ENCODE peak calls at places on chromosomes 3 and 15, in seven cellular contexts. G is CD8-positive, alpha-beta T cell; Y is endothelial cell of umbilical vein; H is GM13976; Q is retinal pigment epithelial cell; S is cardiac fibroblast; X is progenitor cell of endocrine pancreas. L is an unnamed sample.

GRCh38 chr15:37015025-37015424 is 85.3 kb downstream of the MEIS2 start:
- DNase-seq in S (peak), G (no peak), X (no peak), H (no peak), Q (peak), Y (no peak), L (peak)

GRCh38 chr3:14286887-14287496 is 108.4 kb downstream of the LSM3 start:
- DNase-seq in Y (no peak), H (no peak), S (no peak), X (no peak), Q (no peak), G (no peak), L (no peak)

GRCh38 chr3:27568393-27568792 is 84.2 kb upstream of the SLC4A7 start:
- DNase-seq in S (peak), G (no peak), Q (no peak), H (no peak), X (no peak), Y (no peak), L (peak)

GRCh38 chr3:102174312-102174712 is 260.5 kb upstream of the ZPLD1 start:
- DNase-seq in S (peak), Y (peak), H (no peak), Q (no peak), X (no peak), G (no peak), L (peak)

GRCh38 chr3:128297401-128298138 is 144.3 kb downstream of the EEFSEC start:
- DNase-seq in Y (no peak), Q (no peak), H (no peak), X (no peak), G (no peak), S (peak), L (peak)

GRCh38 chr3:69052567-69052898 is 400 bp upstream of the TMF1 start:
- DNase-seq in X (no peak), H (no peak), S (no peak), Y (no peak), G (no peak), Q (no peak), L (no peak)

GRCh38 chr15:52256930-52257733 is 38.5 kb downstream of the MYO5C start:
- DNase-seq in S (peak), H (no peak), X (no peak), Y (no peak), Q (no peak), G (no peak), L (no peak)

GRCh38 chr3:112855883-112856282 is 9.2 kb upstream of the CD200R1L start:
- DNase-seq in Y (no peak), X (no peak), H (no peak), Q (no peak), G (no peak), S (no peak), L (no peak)

GRCh38 chr3:74055064-74055463 is 430.3 kb upstream of the PDZRN3 start:
- DNase-seq in Q (no peak), X (no peak), S (no peak), H (no peak), G (no peak), Y (no peak), L (no peak)

GRCh38 chr15:95520922-95521321 is 809.6 kb upstream of the NR2F2 start:
- DNase-seq in H (no peak), G (no peak), Y (no peak), S (no peak), Q (no peak), X (no peak), L (no peak)

GRCh38 chr15:32706704-32707103 is 11.1 kb upstream of the GREM1 start:
- DNase-seq in Y (no peak), X (no peak), Q (peak), H (no peak), S (peak), G (no peak), L (no peak)

DNA sequence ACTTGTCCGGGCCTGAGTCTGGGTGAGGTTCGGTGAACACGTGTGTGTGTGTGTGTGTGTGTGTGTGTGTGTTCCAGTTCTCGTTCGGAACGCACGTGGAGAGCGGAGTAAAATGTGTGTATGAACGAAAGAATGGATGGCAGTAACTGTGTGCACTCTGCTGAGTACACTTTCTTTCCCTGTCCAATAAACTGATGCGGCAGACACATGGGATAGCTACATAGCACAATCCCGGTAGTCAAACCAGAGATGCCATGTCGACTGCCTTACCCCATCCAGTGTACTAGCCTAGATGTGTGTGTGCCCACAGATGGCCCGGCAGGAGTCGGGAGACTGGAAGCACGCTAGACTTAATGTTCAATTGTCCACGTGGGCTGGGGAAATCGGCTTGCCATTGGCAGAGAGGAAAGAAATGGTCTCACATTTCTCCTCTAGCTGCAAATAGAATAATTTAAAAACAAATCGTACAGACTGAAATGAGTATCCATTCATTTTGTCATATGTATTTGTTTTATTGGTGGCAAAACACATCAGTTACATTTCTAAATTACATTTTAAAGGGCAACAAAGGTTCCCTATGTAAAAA is 579 bp upstream of the GOLIM4 start:
- DNase-seq in Q (peak), X (peak), H (peak), S (peak), G (no peak), Y (peak), L (peak)
- TF ChIP-seq CTCF in Q (no peak), X (no peak), H (no peak), S (no peak), G (no peak), Y (no peak), L (no peak)

GRCh38 chr3:55688154-55688553 is 201.0 kb upstream of the WNT5A start:
- DNase-seq in X (no peak), H (no peak), Y (no peak), S (no peak), Q (no peak), G (no peak), L (no peak)

GRCh38 chr3:55692295-55692957 is 205.3 kb upstream of the WNT5A start:
- DNase-seq in S (no peak), X (no peak), Q (no peak), H (no peak), G (no peak), Y (no peak), L (no peak)

GRCh38 chr3:55687526-55687925 is 200.4 kb upstream of the WNT5A start:
- DNase-seq in H (no peak), S (no peak), G (no peak), Q (no peak), X (no peak), Y (no peak), L (no peak)

GRCh38 chr3:55690746-55691540 is 203.8 kb upstream of the WNT5A start:
- DNase-seq in Y (no peak), X (no peak), G (no peak), H (peak), Q (no peak), S (no peak), L (peak)

DNA sequence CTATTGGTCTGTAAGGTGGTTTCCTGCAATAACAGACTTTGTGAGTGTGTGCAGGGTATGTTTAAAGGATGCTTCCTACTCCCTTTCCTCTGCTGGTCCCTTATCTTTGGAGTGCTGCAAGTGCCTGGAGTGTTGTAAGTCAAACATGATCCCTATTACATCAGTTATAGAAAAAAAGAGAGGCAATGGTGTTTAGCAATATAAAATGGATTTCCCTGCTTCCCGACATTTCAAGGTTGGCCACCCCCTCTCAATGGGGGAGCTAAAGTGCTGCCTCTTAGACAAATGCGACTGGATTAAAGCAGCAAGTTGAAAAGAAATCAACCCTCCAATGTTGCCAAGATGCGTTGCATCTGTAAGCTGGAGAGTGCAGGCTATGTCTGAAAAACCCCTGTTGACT is 203.1 kb upstream of the WNT5A start:
- DNase-seq in H (no peak), Q (no peak), X (no peak), S (no peak), G (no peak), Y (no peak), L (no peak)
- TF ChIP-seq CTCF in H (no peak), Q (no peak), X (no peak), S (no peak), G (no peak), Y (no peak), L (no peak)

DNA sequence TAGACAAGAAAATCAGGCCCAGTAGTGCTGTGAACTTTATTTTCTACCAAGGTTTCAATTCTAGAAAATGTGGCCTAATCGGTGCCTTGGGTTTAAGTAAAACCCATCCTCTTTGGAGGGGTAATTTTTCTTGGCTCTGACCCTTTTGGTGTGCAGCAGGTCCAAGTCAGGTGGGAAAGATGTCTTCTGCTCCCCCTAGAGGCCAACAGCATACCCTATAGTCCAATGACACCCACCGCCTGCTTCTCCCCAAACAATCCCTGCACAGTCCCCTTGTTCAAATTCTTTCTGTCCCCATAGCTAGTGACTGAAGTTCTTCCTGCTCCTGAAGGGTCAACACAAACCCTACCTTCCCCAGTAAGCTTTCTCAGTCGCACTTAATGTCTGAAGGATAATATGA is 261.8 kb upstream of the GOLGA6L4 start:
- DNase-seq in G (no peak), S (peak), X (no peak), Q (no peak), Y (no peak), H (no peak), L (peak)
- TF ChIP-seq CTCF in G (no peak), S (peak), X (peak), Q (peak), Y (no peak), H (peak), L (peak)

GRCh38 chr15:28989896-28990295 is 104.1 kb downstream of the APBA2 start:
- DNase-seq in Q (no peak), S (no peak), H (no peak), G (no peak), X (no peak), Y (no peak), L (no peak)

GRCh38 chr15:28987337-28987736 is 101.6 kb downstream of the APBA2 start:
- DNase-seq in Y (no peak), S (no peak), G (no peak), X (no peak), H (no peak), Q (no peak), L (no peak)

GRCh38 chr15:28990390-28990789 is 104.6 kb downstream of the APBA2 start:
- DNase-seq in Y (no peak), G (no peak), Q (no peak), S (no peak), H (no peak), X (no peak), L (no peak)

GRCh38 chr15:28991236-28992171 is 105.7 kb downstream of the APBA2 start:
- DNase-seq in S (no peak), Q (no peak), Y (no peak), H (no peak), X (no peak), G (no peak), L (no peak)

DNA sequence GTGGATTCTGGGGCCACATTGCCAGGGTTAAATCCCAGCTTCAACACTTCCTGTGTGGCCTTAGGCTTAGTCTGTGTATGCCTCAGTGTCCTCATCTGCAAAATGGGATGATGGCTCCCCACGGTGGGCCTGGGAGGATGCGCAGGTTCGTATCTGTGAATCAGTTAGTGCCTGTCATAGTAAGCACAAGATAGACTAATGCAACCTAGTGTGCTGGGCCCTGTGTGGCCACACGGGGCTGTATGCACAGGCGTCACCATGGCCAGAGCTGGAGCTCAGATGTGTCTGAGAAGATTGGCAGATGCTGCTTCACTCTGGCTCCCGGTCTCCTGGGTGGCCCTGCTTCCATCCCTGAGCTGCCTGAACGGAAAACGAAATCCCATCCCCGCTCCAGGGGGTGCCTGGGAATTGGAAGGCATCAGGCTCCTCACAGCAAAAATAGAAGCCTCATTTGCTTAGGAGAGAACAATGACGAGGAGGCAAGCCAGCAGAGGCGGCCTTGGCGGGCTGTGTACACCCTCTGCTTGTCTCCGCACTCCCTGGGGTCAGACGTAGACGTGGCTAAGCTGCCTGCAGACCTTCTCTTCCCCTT is 103.6 kb downstream of the APBA2 start:
- DNase-seq in S (no peak), Q (no peak), H (no peak), Y (no peak), G (no peak), X (no peak), L (no peak)
- TF ChIP-seq CTCF in S (no peak), Q (peak), H (no peak), Y (no peak), G (no peak), X (peak), L (no peak)

GRCh38 chr3:123028233-123028828 is 768 bp upstream of the SEMA5B start:
- DNase-seq in H (peak), Q (peak), G (no peak), S (peak), Y (peak), X (no peak), L (peak)
- TF ChIP-seq CTCF in H (peak), Q (peak), G (peak), S (peak), Y (peak), X (peak), L (peak)

GRCh38 chr3:33803252-33803651 is 4.8 kb downstream of the PDCD6IP start:
- DNase-seq in Y (no peak), S (no peak), X (no peak), Q (no peak), H (no peak), G (no peak), L (no peak)

GRCh38 chr3:33799202-33799551 is 747 bp downstream of the PDCD6IP start:
- DNase-seq in S (no peak), Q (no peak), Y (no peak), X (no peak), G (no peak), H (no peak), L (no peak)

GRCh38 chr3:33798113-33798417 is 365 bp upstream of the PDCD6IP start:
- DNase-seq in H (no peak), G (no peak), Q (no peak), S (no peak), Y (no peak), X (no peak), L (no peak)

GRCh38 chr3:33796137-33796536 is 2.3 kb upstream of the PDCD6IP start:
- DNase-seq in Q (no peak), S (no peak), X (no peak), Y (no peak), G (no peak), H (no peak), L (no peak)

GRCh38 chr3:33798418-33799201 is at the start of gene PDCD6IP:
- DNase-seq in Q (peak), S (peak), Y (peak), H (peak), X (peak), G (peak), L (peak)
- TF ChIP-seq CTCF in Q (no peak), S (peak), Y (no peak), H (peak), X (peak), G (no peak), L (no peak)

GRCh38 chr15:25541228-25541627 is 102.4 kb upstream of the UBE3A start:
- DNase-seq in Y (no peak), X (no peak), H (no peak), S (no peak), G (no peak), Q (no peak), L (no peak)

GRCh38 chr15:25532269-25532668 is 93.4 kb upstream of the UBE3A start:
- DNase-seq in S (no peak), G (no peak), X (no peak), Q (no peak), H (no peak), Y (no peak), L (no peak)

GRCh38 chr15:25536801-25537310 is 98.0 kb upstream of the UBE3A start:
- DNase-seq in Q (no peak), X (no peak), S (no peak), H (no peak), Y (no peak), G (no peak), L (no peak)

GRCh38 chr15:25534293-25534692 is 95.5 kb upstream of the UBE3A start:
- DNase-seq in Y (no peak), Q (no peak), S (no peak), H (no peak), G (no peak), X (no peak), L (no peak)

DNA sequence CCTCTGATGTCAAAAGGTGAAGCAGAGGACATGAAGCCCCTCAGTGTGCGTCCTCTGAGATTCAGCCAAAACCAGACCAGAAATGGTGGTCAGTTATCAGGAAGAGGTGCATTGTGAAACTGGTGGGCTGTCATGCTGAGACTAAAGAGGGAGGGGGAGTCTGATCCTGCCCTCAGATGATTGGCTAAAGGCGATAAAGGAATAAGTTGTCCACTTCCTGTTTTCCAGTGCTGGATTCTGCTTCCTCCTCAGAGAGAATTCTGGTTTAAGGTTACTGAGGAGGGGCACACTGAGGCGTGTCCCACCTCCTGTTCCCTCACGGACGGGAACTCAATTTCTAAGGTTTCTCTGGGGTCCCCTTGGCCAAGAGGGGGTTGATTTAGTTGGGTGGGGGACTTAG is 97.0 kb upstream of the UBE3A start:
- DNase-seq in H (no peak), X (no peak), S (no peak), Q (no peak), Y (no peak), G (no peak), L (no peak)
- TF ChIP-seq CTCF in H (no peak), X (no peak), S (no peak), Q (no peak), Y (no peak), G (no peak), L (no peak)